ENCODE peak calls at places on chromosome 10, in eight cellular contexts. N is lung, H is GM12878, F is transverse colon, V is thoracic aorta, L is neural progenitor cell, X is adrenal gland, T is ovary. Y is an unnamed sample.

GRCh38 chr10:31757374-31757773 is 171.3 kb downstream of the ARHGAP12 start:
- DNase-seq in N (no peak), H (no peak), F (no peak), V (no peak), L (no peak), X (no peak), T (peak; percentile 45), Y (no peak)

GRCh38 chr10:80484677-80485409 is 30.7 kb downstream of the TSPAN14 start:
- DNase-seq in N (no peak), H (no peak), F (no peak), V (no peak), L (no peak), X (no peak), T (no peak), Y (no peak)

GRCh38 chr10:77926566-77927342 is at the start of gene DLG5:
- DNase-seq in N (peak; percentile 67), H (no peak), F (peak; percentile 75), V (no peak), L (peak; percentile 76), X (peak; percentile 83), T (peak; percentile 82), Y (peak; percentile 59)

GRCh38 chr10:79293841-79294705 is 53.2 kb upstream of the PPIF start:
- DNase-seq in N (peak; percentile 71), H (no peak), F (peak; percentile 36), V (no peak), L (no peak), X (no peak), T (no peak), Y (no peak)

GRCh38 chr10:69860290-69860689 is 58.6 kb downstream of the COL13A1 start:
- DNase-seq in N (no peak), H (no peak), F (no peak), V (no peak), L (no peak), X (no peak), T (no peak), Y (no peak)

GRCh38 chr10:102421645-102422585 is 1.3 kb downstream of the FBXL15 start:
- DNase-seq in N (peak; percentile 72), H (no peak), F (peak; percentile 66), V (no peak), L (peak; percentile 52), X (peak; percentile 65), T (peak; percentile 58), Y (no peak)

GRCh38 chr10:29392376-29393021 is 103.6 kb downstream of the LYZL1 start:
- DNase-seq in N (no peak), H (no peak), F (peak; percentile 33), V (no peak), L (peak; percentile 78), X (no peak), T (no peak), Y (no peak)

GRCh38 chr10:97321032-97321806 is 2.1 kb downstream of the FRAT1 start:
- DNase-seq in N (peak; percentile 31), H (no peak), F (peak; percentile 49), V (no peak), L (peak; percentile 58), X (peak; percentile 38), T (peak; percentile 32), Y (peak; percentile 34)

GRCh38 chr10:1604246-1604645 is 133.1 kb downstream of the ADARB2 start:
- DNase-seq in N (no peak), H (no peak), F (no peak), V (no peak), L (no peak), X (no peak), T (no peak), Y (no peak)
- H3K9me3 ChIP-seq in N (no peaks in the 10 kb centered on the region), H (no peaks in the 10 kb centered on the region), F (no peaks in the 10 kb centered on the region), V (no peaks in the 10 kb centered on the region), L (no peaks in the 10 kb centered on the region), X (no peaks in the 10 kb centered on the region), T (no peaks in the 10 kb centered on the region), Y (no peaks in the 10 kb centered on the region)

GRCh38 chr10:42491001-42491592 is 147.3 kb downstream of the ZNF33B start:
- DNase-seq in N (no peak), H (no peak), F (no peak), V (no peak), L (no peak), X (no peak), T (no peak), Y (no peak)
- H3K9me3 ChIP-seq in N (no peaks in the 10 kb centered on the region), H (no peaks in the 10 kb centered on the region), F (no peaks in the 10 kb centered on the region), V (no peaks in the 10 kb centered on the region), L (peaks cover 18% of the 10 kb centered on the region), X (no peaks in the 10 kb centered on the region), T (no peaks in the 10 kb centered on the region), Y (no peaks in the 10 kb centered on the region)

GRCh38 chr10:73744690-73744994 is 470 bp downstream of the SEC24C start:
- DNase-seq in N (peak; percentile 61), H (no peak), F (peak; percentile 71), V (peak; percentile 19), L (peak; percentile 85), X (peak; percentile 56), T (no peak), Y (no peak)

GRCh38 chr10:73746721-73747120 is 2.5 kb downstream of the SEC24C start:
- DNase-seq in N (no peak), H (no peak), F (no peak), V (no peak), L (no peak), X (no peak), T (no peak), Y (no peak)

GRCh38 chr10:73743905-73744689 is at the start of gene SEC24C:
- DNase-seq in N (peak; percentile 96), H (peak; percentile 88), F (peak; percentile 98), V (peak; percentile 82), L (peak; percentile 95), X (peak; percentile 96), T (peak; percentile 98), Y (peak; percentile 94)

GRCh38 chr10:73742454-73742734 is 1.8 kb upstream of the SEC24C start:
- DNase-seq in N (no peak), H (no peak), F (no peak), V (no peak), L (no peak), X (no peak), T (no peak), Y (no peak)

DNA sequence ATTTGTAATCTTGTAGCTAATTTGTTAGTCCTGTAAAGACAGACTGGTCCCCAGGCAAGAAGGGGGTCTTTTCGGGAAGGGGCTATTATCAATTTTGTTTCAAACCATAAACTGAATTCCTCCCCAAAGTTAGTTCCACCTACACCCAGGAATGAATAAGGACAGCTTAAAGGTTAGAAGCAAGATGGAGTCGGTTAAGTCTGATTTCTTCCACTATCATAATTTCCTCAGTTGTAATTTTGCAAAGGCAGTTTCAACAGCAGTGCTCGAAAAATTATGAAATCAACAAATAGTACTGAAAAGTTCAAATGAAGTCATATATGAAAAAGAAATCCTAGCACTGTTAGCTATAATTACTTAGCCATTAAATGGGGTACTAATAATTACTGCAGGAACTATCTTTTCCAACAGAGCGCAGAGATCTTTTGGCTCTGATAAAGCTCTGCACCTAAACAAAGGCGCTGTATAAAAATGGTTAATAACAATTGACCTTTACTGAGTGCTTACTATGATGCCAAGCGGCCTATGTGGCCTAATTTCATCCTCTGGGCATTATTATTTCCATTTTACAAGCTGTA is 756 bp upstream of the SEC24C start:
- DNase-seq in N (no peak), H (no peak), F (no peak), V (no peak), L (no peak), X (no peak), T (no peak), Y (no peak)
- H3K9me3 ChIP-seq in N (no peaks in the 10 kb centered on the region), H (no peaks in the 10 kb centered on the region), F (no peaks in the 10 kb centered on the region), V (no peaks in the 10 kb centered on the region), L (no peaks in the 10 kb centered on the region), X (no peaks in the 10 kb centered on the region), T (no peaks in the 10 kb centered on the region), Y (no peaks in the 10 kb centered on the region)

GRCh38 chr10:84415539-84416244 is 87.3 kb downstream of the CCSER2 start:
- DNase-seq in N (peak; percentile 74), H (no peak), F (peak; percentile 33), V (no peak), L (no peak), X (no peak), T (no peak), Y (no peak)
- H3K9me3 ChIP-seq in N (peaks cover 3% of the 10 kb centered on the region), H (peaks cover 3% of the 10 kb centered on the region), F (peaks cover 26% of the 10 kb centered on the region), V (peaks cover 18% of the 10 kb centered on the region), L (peaks cover 8% of the 10 kb centered on the region), X (no peaks in the 10 kb centered on the region), T (no peaks in the 10 kb centered on the region), Y (no peaks in the 10 kb centered on the region)

GRCh38 chr10:107901076-107901475 is 736.6 kb upstream of the SORCS1 start:
- DNase-seq in N (no peak), H (no peak), F (no peak), V (no peak), L (no peak), X (no peak), T (no peak), Y (no peak)

GRCh38 chr10:107898392-107898791 is 733.9 kb upstream of the SORCS1 start:
- DNase-seq in N (no peak), H (no peak), F (no peak), V (no peak), L (no peak), X (no peak), T (no peak), Y (no peak)

GRCh38 chr10:107899663-107900062 is 735.2 kb upstream of the SORCS1 start:
- DNase-seq in N (no peak), H (no peak), F (no peak), V (no peak), L (no peak), X (no peak), T (no peak), Y (no peak)

GRCh38 chr10:107899075-107899474 is 734.6 kb upstream of the SORCS1 start:
- DNase-seq in N (no peak), H (no peak), F (no peak), V (no peak), L (no peak), X (no peak), T (no peak), Y (no peak)

DNA sequence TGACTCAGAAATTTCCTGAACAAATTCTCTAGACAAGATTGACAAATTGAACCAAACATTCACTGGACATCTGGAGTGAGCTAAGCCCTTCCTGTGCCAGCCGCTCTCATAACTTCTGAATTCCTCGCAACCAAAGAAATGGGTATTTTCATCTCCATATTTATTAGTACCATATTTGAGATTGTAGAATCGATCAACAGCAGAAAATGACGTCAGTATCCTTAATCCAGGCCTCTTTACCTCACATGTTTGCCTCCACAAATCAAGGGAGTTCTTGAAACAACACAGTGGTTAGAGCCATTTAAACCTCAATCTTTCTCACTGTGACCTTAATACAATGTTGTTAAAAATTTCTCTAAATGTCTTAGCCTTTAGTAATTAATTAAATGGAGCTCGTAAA is 735.6 kb upstream of the SORCS1 start:
- DNase-seq in N (no peak), H (no peak), F (no peak), V (no peak), L (no peak), X (no peak), T (no peak), Y (no peak)
- H3K9me3 ChIP-seq in N (peaks cover 2% of the 10 kb centered on the region), H (no peaks in the 10 kb centered on the region), F (no peaks in the 10 kb centered on the region), V (no peaks in the 10 kb centered on the region), L (no peaks in the 10 kb centered on the region), X (no peaks in the 10 kb centered on the region), T (no peaks in the 10 kb centered on the region), Y (no peaks in the 10 kb centered on the region)